ENCODE peak calls at places on chromosome 1, in seven cellular contexts. P is naive thymus-derived CD4-positive, alpha-beta T cell; L is HAP-1; G is SJSA1; Q is ovary; E is stomach; O is upper lobe of right lung. T is an unnamed sample.

GRCh38 chr1:220803401-220804201 is 16.9 kb downstream of the MTARC1 start:
- DNase-seq in P (no peak), L (peak; percentile 60), G (no peak), Q (no peak), E (no peak), O (no peak), T (no peak)

GRCh38 chr1:152924191-152924590 is 15.8 kb downstream of the IVL start:
- DNase-seq in P (no peak), L (no peak), G (no peak), Q (no peak), E (no peak), O (no peak), T (no peak)

GRCh38 chr1:241548008-241548407 is 15.8 kb downstream of the KMO start:
- DNase-seq in P (no peak), L (no peak), G (no peak), Q (no peak), E (no peak), O (no peak), T (no peak)

GRCh38 chr1:24695202-24695974 is 49.9 kb upstream of the CLIC4 start:
- DNase-seq in P (no peak), L (no peak), G (no peak), Q (no peak), E (no peak), O (no peak), T (no peak)

GRCh38 chr1:183956559-183957188 is 80.9 kb downstream of the COLGALT2 start:
- DNase-seq in P (peak; percentile 62), L (no peak), G (no peak), Q (no peak), E (no peak), O (no peak), T (no peak)

GRCh38 chr1:195714248-195714647 is 894.0 kb downstream of the KCNT2 start:
- DNase-seq in P (no peak), L (no peak), G (no peak), Q (no peak), E (no peak), O (no peak), T (no peak)

GRCh38 chr1:160206421-160207117 is 1.4 kb downstream of the PEA15 start:
- DNase-seq in P (no peak), L (no peak), G (peak; percentile 89), Q (no peak), E (no peak), O (no peak), T (no peak)

GRCh38 chr1:99447716-99448115 is 183.4 kb downstream of the PLPPR4 start:
- DNase-seq in P (no peak), L (no peak), G (no peak), Q (no peak), E (no peak), O (no peak), T (no peak)

GRCh38 chr1:19854866-19855265 is 27.3 kb upstream of the OTUD3 start:
- DNase-seq in P (no peak), L (no peak), G (no peak), Q (no peak), E (no peak), O (no peak), T (no peak)

GRCh38 chr1:1422465-1423244 is 1.6 kb upstream of the ANKRD65 start:
- DNase-seq in P (no peak), L (no peak), G (peak; percentile 50), Q (no peak), E (no peak), O (no peak), T (no peak)

GRCh38 chr1:224681816-224682215 is 65.7 kb downstream of the CNIH3 start:
- DNase-seq in P (no peak), L (no peak), G (no peak), Q (no peak), E (no peak), O (no peak), T (no peak)

GRCh38 chr1:44549491-44549890 is 124.8 kb downstream of the TMEM53 start:
- DNase-seq in P (no peak), L (no peak), G (no peak), Q (no peak), E (no peak), O (no peak), T (no peak)

GRCh38 chr1:89953072-89953626 is 41.8 kb upstream of the ZNF326 start:
- DNase-seq in P (no peak), L (peak; percentile 70), G (peak; percentile 92), Q (no peak), E (peak; percentile 36), O (no peak), T (no peak)

GRCh38 chr1:156268336-156268735 is 14.3 kb downstream of the SMG5 start:
- DNase-seq in P (no peak), L (no peak), G (no peak), Q (no peak), E (no peak), O (no peak), T (no peak)

GRCh38 chr1:99751877-99752504 is 14.4 kb downstream of the FRRS1 start:
- DNase-seq in P (no peak), L (no peak), G (no peak), Q (no peak), E (no peak), O (no peak), T (no peak)

GRCh38 chr1:99660496-99660895 is 14.6 kb downstream of the PALMD start:
- DNase-seq in P (no peak), L (no peak), G (no peak), Q (no peak), E (no peak), O (no peak), T (no peak)

GRCh38 chr1:115423776-115424175 is 85.7 kb upstream of the NGF start:
- DNase-seq in P (no peak), L (no peak), G (no peak), Q (no peak), E (no peak), O (no peak), T (no peak)

GRCh38 chr1:57845041-57845440 is 421.2 kb upstream of the DAB1 start:
- DNase-seq in P (no peak), L (no peak), G (no peak), Q (no peak), E (no peak), O (no peak), T (no peak)

GRCh38 chr1:21397813-21398188 is 42.1 kb upstream of the NBPF3 start:
- DNase-seq in P (no peak), L (peak; percentile 31), G (no peak), Q (no peak), E (no peak), O (no peak), T (no peak)

GRCh38 chr1:89780721-89781120 is 40.1 kb upstream of the LRRC8D start:
- DNase-seq in P (no peak), L (peak; percentile 22), G (no peak), Q (no peak), E (no peak), O (no peak), T (no peak)

GRCh38 chr1:24454684-24455091 is 39.1 kb downstream of the NIPAL3 start:
- DNase-seq in P (no peak), L (no peak), G (no peak), Q (no peak), E (no peak), O (no peak), T (no peak)

GRCh38 chr1:34926894-34927293 is 2.6 kb downstream of the DLGAP3 start:
- DNase-seq in P (no peak), L (no peak), G (peak; percentile 26), Q (no peak), E (no peak), O (no peak), T (no peak)
- H3K27me3 ChIP-seq in P (peaks cover 21% of the 10 kb centered on the region), L (peaks cover 23% of the 10 kb centered on the region), G (peaks cover 50% of the 10 kb centered on the region), Q (peaks cover 2% of the 10 kb centered on the region), E (peaks cover 17% of the 10 kb centered on the region), O (peaks cover 75% of the 10 kb centered on the region), T (peaks cover 2% of the 10 kb centered on the region)

DNA sequence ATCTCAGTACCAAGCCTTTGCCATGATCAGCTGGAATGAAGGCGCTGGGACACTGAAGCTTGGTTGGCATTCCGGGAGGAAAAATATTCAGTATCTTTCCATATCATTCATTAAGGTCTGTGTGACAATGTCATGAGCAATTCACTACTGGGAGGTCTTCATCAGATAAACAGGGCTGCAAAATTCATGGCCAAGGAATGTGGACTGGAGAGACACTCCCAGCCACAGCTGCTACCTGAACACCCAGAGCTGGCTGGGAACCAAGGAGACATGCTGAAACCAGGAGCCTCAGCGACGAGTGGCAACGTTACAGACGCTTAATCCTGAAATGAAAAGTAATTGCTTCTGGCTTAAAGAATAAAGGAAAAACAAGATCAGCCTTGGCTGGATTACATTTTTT is 30.6 kb upstream of the DDAH1 start:
- DNase-seq in P (no peak), L (peak; percentile 65), G (peak; percentile 97), Q (no peak), E (peak; percentile 40), O (peak; percentile 68), T (no peak)
- H3K27me3 ChIP-seq in P (no peaks in the 10 kb centered on the region), L (no peaks in the 10 kb centered on the region), G (no peaks in the 10 kb centered on the region), Q (no peaks in the 10 kb centered on the region), E (no peaks in the 10 kb centered on the region), O (no peaks in the 10 kb centered on the region), T (no peaks in the 10 kb centered on the region)

GRCh38 chr1:247112479-247112781 is 8.3 kb upstream of the ZNF669 start:
- DNase-seq in P (no peak), L (no peak), G (no peak), Q (no peak), E (no peak), O (no peak), T (no peak)

GRCh38 chr1:247113733-247114271 is 9.6 kb upstream of the ZNF669 start:
- DNase-seq in P (no peak), L (no peak), G (no peak), Q (no peak), E (no peak), O (no peak), T (no peak)

GRCh38 chr1:247114351-247115140 is 10.4 kb upstream of the ZNF669 start:
- DNase-seq in P (no peak), L (no peak), G (no peak), Q (no peak), E (no peak), O (no peak), T (no peak)

GRCh38 chr1:247111636-247112478 is 7.7 kb upstream of the ZNF669 start:
- DNase-seq in P (no peak), L (no peak), G (no peak), Q (peak; percentile 73), E (peak; percentile 73), O (peak; percentile 88), T (peak; percentile 89)

DNA sequence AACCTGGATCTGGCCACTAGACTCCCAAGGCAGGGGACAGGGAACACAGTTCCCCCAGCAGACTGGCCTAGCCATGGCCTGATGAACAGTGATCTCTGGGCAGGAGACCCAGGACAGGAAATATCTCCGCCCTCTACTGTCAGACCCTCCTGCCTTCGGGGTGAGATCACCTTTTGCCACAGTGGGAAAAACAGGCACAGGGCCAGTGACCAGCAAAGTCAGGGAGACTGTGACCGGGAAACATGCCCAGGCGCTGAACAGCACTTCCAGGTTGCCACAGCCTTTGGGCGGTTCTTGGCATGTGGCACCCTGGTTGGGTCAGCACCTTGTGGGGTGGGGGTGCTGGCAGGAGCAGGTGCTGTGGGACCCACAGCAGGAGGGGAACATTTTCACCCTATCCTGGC is 8.9 kb upstream of the ZNF669 start:
- DNase-seq in P (no peak), L (no peak), G (no peak), Q (no peak), E (peak; percentile 65), O (no peak), T (no peak)
- H3K27me3 ChIP-seq in P (no peaks in the 10 kb centered on the region), L (no peaks in the 10 kb centered on the region), G (no peaks in the 10 kb centered on the region), Q (no peaks in the 10 kb centered on the region), E (no peaks in the 10 kb centered on the region), O (no peaks in the 10 kb centered on the region), T (no peaks in the 10 kb centered on the region)

DNA sequence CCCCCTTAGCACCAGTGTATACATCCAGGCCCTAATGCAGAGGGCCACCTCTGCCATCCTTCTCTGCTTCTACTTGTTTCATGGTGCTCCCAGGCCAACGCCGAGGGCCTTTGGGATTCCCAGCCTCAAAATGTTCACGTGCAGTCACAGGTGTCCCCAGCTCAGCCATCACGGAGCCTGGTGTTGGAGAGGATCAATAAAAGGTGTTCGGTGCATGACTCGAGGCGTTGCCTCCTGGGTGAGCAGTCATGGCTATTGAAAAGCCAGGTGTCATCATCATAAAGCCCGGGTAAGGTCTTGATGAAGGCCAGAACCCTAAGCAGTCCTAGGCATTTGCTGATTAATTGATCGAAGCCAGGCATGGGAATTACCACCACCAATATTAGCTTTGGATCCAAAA is 76.1 kb downstream of the ABCA4 start:
- DNase-seq in P (no peak), L (no peak), G (no peak), Q (no peak), E (no peak), O (no peak), T (no peak)
- H3K27me3 ChIP-seq in P (no peaks in the 10 kb centered on the region), L (no peaks in the 10 kb centered on the region), G (no peaks in the 10 kb centered on the region), Q (no peaks in the 10 kb centered on the region), E (no peaks in the 10 kb centered on the region), O (no peaks in the 10 kb centered on the region), T (no peaks in the 10 kb centered on the region)

T was measured in aorta.